ENCODE peak calls at places on chromosome 7, in five cellular contexts. One of them, this sample, is unnamed.

GRCh38 chr7:93146036-93146435 is 2.1 kb downstream of the SAMD9L start:
- DNase-seq in GM18507: no peak
- DNase-seq in NCI-H146: no peak
- DNase-seq in PC-9: no peak
- DNase-seq in progenitor cell of endocrine pancreas: no peak
- DNase-seq in this sample: no peak

GRCh38 chr7:66304536-66304935 is 99.4 kb downstream of the TPST1 start:
- DNase-seq in GM18507: no peak
- DNase-seq in progenitor cell of endocrine pancreas: no peak
- DNase-seq in PC-9: no peak
- DNase-seq in NCI-H146: no peak
- DNase-seq in this sample: no peak

GRCh38 chr7:108083980-108084379 is 46.2 kb downstream of the LAMB4 start:
- DNase-seq in GM18507: no peak
- DNase-seq in PC-9: no peak
- DNase-seq in progenitor cell of endocrine pancreas: no peak
- DNase-seq in NCI-H146: no peak
- DNase-seq in this sample: peak; percentile 48

GRCh38 chr7:149199234-149199990 is 4.1 kb downstream of the ZNF282 start:
- DNase-seq in NCI-H146: no peak
- DNase-seq in GM18507: no peak
- DNase-seq in progenitor cell of endocrine pancreas: no peak
- DNase-seq in PC-9: no peak
- DNase-seq in this sample: no peak

GRCh38 chr7:50667338-50667737 is 102.1 kb upstream of the DDC start:
- DNase-seq in GM18507: no peak
- DNase-seq in NCI-H146: no peak
- DNase-seq in PC-9: no peak
- DNase-seq in progenitor cell of endocrine pancreas: no peak
- DNase-seq in this sample: no peak

GRCh38 chr7:73829921-73830617 is 727 bp upstream of the CLDN4 start:
- DNase-seq in GM18507: no peak
- DNase-seq in PC-9: peak; percentile 46
- DNase-seq in NCI-H146: no peak
- DNase-seq in progenitor cell of endocrine pancreas: no peak
- DNase-seq in this sample: peak; percentile 48

GRCh38 chr7:107138696-107139420 is 29.9 kb upstream of the HBP1 start:
- DNase-seq in NCI-H146: no peak
- DNase-seq in progenitor cell of endocrine pancreas: no peak
- DNase-seq in GM18507: no peak
- DNase-seq in PC-9: no peak
- DNase-seq in this sample: peak; percentile 34

GRCh38 chr7:46651070-46651469 is 730.0 kb upstream of the IGFBP3 start:
- DNase-seq in GM18507: no peak
- DNase-seq in progenitor cell of endocrine pancreas: no peak
- DNase-seq in PC-9: peak; percentile 97
- DNase-seq in NCI-H146: no peak
- DNase-seq in this sample: peak; percentile 77

GRCh38 chr7:2710901-2711551 is 23.0 kb downstream of the AMZ1 start:
- DNase-seq in progenitor cell of endocrine pancreas: no peak
- DNase-seq in GM18507: no peak
- DNase-seq in PC-9: no peak
- DNase-seq in NCI-H146: no peak
- DNase-seq in this sample: no peak

GRCh38 chr7:101538596-101539459 is 90.3 kb downstream of the MYL10 start:
- DNase-seq in GM18507: peak; percentile 55
- DNase-seq in PC-9: no peak
- DNase-seq in progenitor cell of endocrine pancreas: peak; percentile 67
- DNase-seq in NCI-H146: no peak
- DNase-seq in this sample: peak; percentile 51

GRCh38 chr7:120583835-120584586 is 273.9 kb downstream of the TSPAN12 start:
- DNase-seq in GM18507: no peak
- DNase-seq in NCI-H146: no peak
- DNase-seq in PC-9: peak; percentile 65
- DNase-seq in progenitor cell of endocrine pancreas: no peak
- DNase-seq in this sample: peak; percentile 79

GRCh38 chr7:21939136-21939857 is 6.4 kb downstream of the CDCA7L start:
- DNase-seq in NCI-H146: no peak
- DNase-seq in GM18507: no peak
- DNase-seq in progenitor cell of endocrine pancreas: no peak
- DNase-seq in PC-9: peak; percentile 66
- DNase-seq in this sample: no peak

GRCh38 chr7:94061316-94061715 is 57.2 kb upstream of the BET1 start:
- DNase-seq in NCI-H146: no peak
- DNase-seq in GM18507: no peak
- DNase-seq in progenitor cell of endocrine pancreas: no peak
- DNase-seq in PC-9: no peak
- DNase-seq in this sample: no peak

GRCh38 chr7:41655470-41655869 is 47.4 kb downstream of the INHBA start:
- DNase-seq in NCI-H146: no peak
- DNase-seq in GM18507: no peak
- DNase-seq in progenitor cell of endocrine pancreas: no peak
- DNase-seq in PC-9: no peak
- DNase-seq in this sample: no peak

GRCh38 chr7:88485811-88486210 is 179.1 kb upstream of the STEAP4 start:
- DNase-seq in GM18507: no peak
- DNase-seq in progenitor cell of endocrine pancreas: no peak
- DNase-seq in PC-9: no peak
- DNase-seq in NCI-H146: no peak
- DNase-seq in this sample: no peak